ENCODE peak calls at places on chromosomes 6 and 20, in six cellular contexts. H is heart left ventricle, G is body of pancreas, M is BE2C, P is neural progenitor cell, L is cardiac muscle cell. Y is an unnamed sample.
A peak's percentile ranks its signal among the peaks of the same experiment; 100 is the strongest.

GRCh38 chr6:72182337-72183246 is 296.2 kb downstream of the RIMS1 start:
- DNase-seq in G (peak; percentile 85), P (peak; percentile 85), L (peak; percentile 65), H (no peak), M (peak; percentile 53), Y (no peak)

GRCh38 chr6:112117554-112117953 is 30.2 kb downstream of the FAM229B start:
- DNase-seq in H (no peak), G (no peak), M (no peak), L (no peak), P (no peak), Y (no peak)

GRCh38 chr6:134619077-134619476 is 301.2 kb upstream of the SGK1 start:
- DNase-seq in P (no peak), H (no peak), M (no peak), L (no peak), G (no peak), Y (no peak)

GRCh38 chr6:26257272-26257671 is 107.7 kb upstream of the BTN3A2 start:
- DNase-seq in M (no peak), P (no peak), L (peak; percentile 56), G (no peak), H (no peak), Y (no peak)

GRCh38 chr6:111803804-111804203 is 69.4 kb downstream of the FYN start:
- DNase-seq in G (no peak), L (no peak), P (no peak), H (no peak), M (no peak), Y (no peak)

GRCh38 chr6:118509009-118509617 is 39.0 kb upstream of the PLN start:
- DNase-seq in L (peak; percentile 23), P (peak; percentile 25), G (no peak), M (peak; percentile 40), H (peak; percentile 40), Y (no peak)

GRCh38 chr6:101089640-101090039 is 208.5 kb upstream of the ASCC3 start:
- DNase-seq in M (no peak), H (no peak), G (no peak), P (no peak), L (no peak), Y (no peak)

GRCh38 chr6:34484899-34485298 is 19.0 kb downstream of the PACSIN1 start:
- DNase-seq in G (no peak), H (no peak), P (no peak), L (no peak), M (no peak), Y (no peak)

GRCh38 chr6:34610819-34611477 is 54.8 kb upstream of the SPDEF start:
- DNase-seq in L (no peak), G (peak; percentile 51), H (no peak), P (no peak), M (no peak), Y (no peak)

GRCh38 chr20:35468671-35469334 is 13.4 kb downstream of the CEP250 start:
- DNase-seq in P (no peak), H (no peak), L (no peak), G (no peak), M (no peak), Y (no peak)

GRCh38 chr20:35490736-35491181 is 35.4 kb downstream of the CEP250 start:
- DNase-seq in G (no peak), H (no peak), M (no peak), L (no peak), P (no peak), Y (no peak)

GRCh38 chr6:57822896-57823358 is 505.5 kb downstream of the PRIM2 start:
- DNase-seq in M (no peak), P (peak; percentile 4), G (no peak), H (no peak), L (no peak), Y (no peak)

GRCh38 chr20:56342783-56343182 is 16.0 kb upstream of the FAM210B start:
- DNase-seq in G (no peak), M (no peak), L (no peak), P (no peak), H (no peak), Y (no peak)

GRCh38 chr6:117592983-117593759 is 9.1 kb downstream of the GOPC start:
- DNase-seq in P (no peak), G (no peak), L (no peak), H (no peak), M (no peak), Y (no peak)

GRCh38 chr6:43274916-43275597 is 23.0 kb upstream of the SLC22A7 start:
- DNase-seq in L (no peak), H (no peak), G (peak; percentile 46), P (peak; percentile 49), M (no peak), Y (no peak)

GRCh38 chr20:1735417-1736089 is 78.0 kb upstream of the SIRPG start:
- DNase-seq in L (no peak), M (no peak), H (no peak), P (no peak), G (no peak), Y (no peak)

GRCh38 chr6:168372871-168373270 is 53.3 kb upstream of the DACT2 start:
- DNase-seq in L (no peak), M (no peak), H (no peak), G (no peak), P (no peak), Y (no peak)

GRCh38 chr20:56607061-56607704 is 21.9 kb upstream of the TFAP2C start:
- DNase-seq in M (no peak), H (no peak), P (no peak), G (no peak), L (no peak), Y (no peak)

GRCh38 chr20:19971121-19971520 is 46.0 kb upstream of the NAA20 start:
- DNase-seq in P (no peak), L (no peak), G (no peak), M (no peak), H (no peak), Y (no peak)
- H3K4me1 ChIP-seq in P (peaks cover 4% of the 10 kb centered on the region), L (peaks cover 51% of the 10 kb centered on the region), G (peaks cover 33% of the 10 kb centered on the region), M (no peaks in the 10 kb centered on the region), H (peaks cover 64% of the 10 kb centered on the region), Y (no peaks in the 10 kb centered on the region)

DNA sequence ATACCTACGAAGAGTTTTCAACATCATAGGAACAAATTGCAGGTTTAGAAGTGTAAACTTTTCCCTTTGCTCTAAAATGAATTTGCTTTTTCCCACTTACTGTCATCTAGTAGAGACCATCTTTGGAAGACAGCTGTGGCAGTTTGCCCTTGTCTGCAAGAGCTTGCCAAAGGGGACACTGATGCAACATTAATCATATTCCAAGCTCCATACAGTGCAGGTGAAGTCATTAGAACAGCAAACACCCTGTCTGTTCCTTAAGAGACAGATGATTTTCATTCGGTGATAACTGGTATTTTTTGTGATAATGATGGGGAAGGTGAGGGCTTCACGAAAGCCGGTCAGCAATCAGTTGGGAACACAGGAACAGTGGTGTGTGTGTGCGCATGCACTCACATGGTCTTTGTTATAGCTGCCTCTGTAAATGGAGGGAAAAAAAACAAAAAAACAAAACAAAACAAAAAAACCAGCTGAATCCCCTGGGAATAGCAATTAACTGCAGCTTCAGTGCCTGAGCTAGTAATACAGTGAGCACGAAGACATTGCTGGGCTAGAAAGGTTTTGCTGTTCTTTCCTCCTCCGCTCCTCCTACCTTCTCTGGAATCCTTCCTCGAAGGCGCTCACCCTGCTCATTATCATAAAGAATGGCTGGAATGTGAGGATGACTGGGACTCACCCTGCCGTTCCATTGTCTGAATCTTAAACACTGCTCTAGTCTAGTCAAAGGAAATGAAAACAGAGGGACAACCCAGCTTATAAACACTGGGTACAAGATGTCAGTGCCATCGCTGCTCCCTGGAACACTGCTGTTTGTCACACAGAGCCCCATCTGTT is 35.2 kb upstream of the KIF13A start:
- DNase-seq in L (peak; percentile 37), H (no peak), P (peak; percentile 95), G (no peak), M (no peak), Y (no peak)
- H3K4me3 ChIP-seq in L (no peak overlapping the region), H (no peak overlapping the region), P (peak overlapping the region; percentile 21), G (no peak overlapping the region), M (no peak overlapping the region), Y (no peak overlapping the region)

DNA sequence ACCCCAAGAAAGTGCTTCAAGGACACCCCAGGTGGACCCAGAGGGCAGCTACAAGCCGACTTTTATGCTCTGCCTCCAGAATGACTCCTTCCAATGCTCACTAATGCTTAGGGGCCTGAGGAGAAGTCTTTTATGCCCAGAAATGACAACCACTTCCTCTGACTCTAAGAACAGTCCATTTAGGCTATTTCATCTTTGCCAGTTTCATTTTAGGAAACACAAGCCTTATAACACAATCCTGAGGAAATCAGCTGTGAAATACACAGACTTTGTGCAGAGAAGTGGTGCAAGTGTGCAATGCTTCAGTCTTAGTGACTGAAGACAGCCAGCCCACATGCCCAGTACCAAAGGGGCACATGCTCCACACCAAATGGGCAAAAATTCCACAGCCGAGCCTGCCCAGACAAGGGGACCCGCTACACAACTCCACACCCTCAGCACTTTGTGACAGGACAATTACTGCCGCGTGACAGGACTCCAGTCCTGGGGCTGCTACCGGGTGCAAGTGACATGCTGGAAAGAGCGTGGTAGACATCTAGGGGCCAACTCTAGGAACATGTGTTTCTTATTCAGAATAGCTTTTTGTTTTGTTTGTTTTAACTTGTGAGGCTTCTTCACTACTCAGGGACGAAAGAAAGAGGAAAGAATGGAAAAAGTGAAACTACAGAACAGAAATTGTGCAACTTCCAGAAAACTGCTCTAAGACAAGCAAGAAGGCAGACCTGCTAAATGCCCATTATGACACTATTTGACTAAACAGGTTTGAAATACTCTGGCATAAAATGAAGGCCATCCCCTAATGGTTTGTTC is 28.2 kb upstream of the PLAGL1 start:
- DNase-seq in L (peak; percentile 12), P (peak; percentile 57), G (no peak), M (no peak), H (no peak), Y (no peak)
- TF ChIP-seq CTCF in L (no peak), P (peak; percentile 52), G (no peak), M (no peak), H (no peak), Y (no peak)

DNA sequence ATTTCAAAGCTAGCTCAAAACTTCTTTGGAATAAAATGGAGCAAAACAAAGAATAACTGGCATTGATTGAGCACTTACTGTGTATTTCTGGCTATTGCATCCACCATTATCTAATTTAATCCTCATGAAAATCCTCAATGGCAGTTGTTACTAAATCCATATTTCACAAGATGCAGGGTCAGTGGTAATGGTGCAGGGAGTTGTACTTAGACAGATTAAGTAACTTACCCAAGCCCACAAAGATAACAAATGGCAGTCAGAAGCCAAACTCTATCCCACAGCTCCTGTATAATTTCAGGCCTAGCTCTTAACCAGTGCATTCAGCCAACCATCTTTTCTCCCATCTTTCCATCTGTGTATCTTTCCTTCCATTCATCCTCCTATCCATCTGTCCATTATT is 29.4 kb upstream of the SSTR4 start:
- DNase-seq in G (no peak), P (no peak), H (no peak), M (no peak), L (no peak), Y (no peak)
- H3K4me1 ChIP-seq in G (no peaks in the 10 kb centered on the region), P (no peaks in the 10 kb centered on the region), H (no peaks in the 10 kb centered on the region), M (no peaks in the 10 kb centered on the region), L (peaks cover 10% of the 10 kb centered on the region), Y (no peaks in the 10 kb centered on the region)

GRCh38 chr6:36927691-36928546 is 26.6 kb upstream of the PI16 start:
- DNase-seq in H (peak; percentile 41), M (peak; percentile 81), P (no peak), L (no peak), G (no peak), Y (no peak)

GRCh38 chr6:36928547-36928918 is 26.0 kb upstream of the PI16 start:
- DNase-seq in P (no peak), L (no peak), G (no peak), H (no peak), M (peak; percentile 25), Y (no peak)

GRCh38 chr6:36929607-36930006 is 24.9 kb upstream of the PI16 start:
- DNase-seq in M (no peak), H (no peak), L (no peak), P (no peak), G (no peak), Y (no peak)

GRCh38 chr6:36930483-36930882 is 24.1 kb upstream of the PI16 start:
- DNase-seq in G (no peak), P (no peak), H (no peak), M (no peak), L (no peak), Y (no peak)

GRCh38 chr6:36929152-36929551 is 25.4 kb upstream of the PI16 start:
- DNase-seq in G (no peak), M (peak; percentile 28), L (no peak), H (no peak), P (no peak), Y (no peak)
- H3K4me3 ChIP-seq in G (no peak overlapping the region), M (no peak overlapping the region), L (no peak overlapping the region), H (no peak overlapping the region), P (no peak overlapping the region), Y (no peak overlapping the region)

Y was measured in tibial artery.